ENCODE peak calls at places on chromosomes 2 and 18, in nine cellular contexts. One of them, this sample, is unnamed.
A peak's percentile ranks its signal among the peaks of the same experiment; 100 is the strongest.

GRCh38 chr2:71683070-71683469 is 229.7 kb downstream of the DYSF start:
- DNase-seq in RWPE1: no peak
- DNase-seq in stimulated activated CD8-positive, alpha-beta memory T cell treated with anti-CD3 and anti-CD28 coated beads, Interleukin-4, amount 100 ng/mL, for 1 hour: no peak
- DNase-seq in PC-9: no peak
- DNase-seq in foreskin fibroblast: no peak
- DNase-seq in ovary: no peak
- DNase-seq in left kidney: no peak
- DNase-seq in CD8-positive, alpha-beta memory T cell: no peak
- DNase-seq in Right ventricle myocardium inferior: no peak
- DNase-seq in this sample: no peak

GRCh38 chr2:49248506-49248905 is 94.2 kb upstream of the FSHR start:
- DNase-seq in RWPE1: peak; percentile 43
- DNase-seq in stimulated activated CD8-positive, alpha-beta memory T cell treated with anti-CD3 and anti-CD28 coated beads, Interleukin-4, amount 100 ng/mL, for 1 hour: no peak
- DNase-seq in PC-9: peak; percentile 68
- DNase-seq in foreskin fibroblast: peak; percentile 94
- DNase-seq in ovary: no peak
- DNase-seq in left kidney: no peak
- DNase-seq in CD8-positive, alpha-beta memory T cell: no peak
- DNase-seq in Right ventricle myocardium inferior: no peak
- DNase-seq in this sample: peak; percentile 59

GRCh38 chr2:26245810-26246209 is 1.1 kb downstream of the HADHB start:
- DNase-seq in RWPE1: no peak
- DNase-seq in stimulated activated CD8-positive, alpha-beta memory T cell treated with anti-CD3 and anti-CD28 coated beads, Interleukin-4, amount 100 ng/mL, for 1 hour: no peak
- DNase-seq in PC-9: no peak
- DNase-seq in foreskin fibroblast: no peak
- DNase-seq in ovary: no peak
- DNase-seq in left kidney: peak; percentile 5
- DNase-seq in CD8-positive, alpha-beta memory T cell: no peak
- DNase-seq in Right ventricle myocardium inferior: no peak
- DNase-seq in this sample: no peak

GRCh38 chr2:43818761-43819160 is 19.9 kb downstream of the ABCG5 start:
- DNase-seq in RWPE1: peak; percentile 20
- DNase-seq in stimulated activated CD8-positive, alpha-beta memory T cell treated with anti-CD3 and anti-CD28 coated beads, Interleukin-4, amount 100 ng/mL, for 1 hour: no peak
- DNase-seq in PC-9: peak; percentile 45
- DNase-seq in foreskin fibroblast: peak; percentile 10
- DNase-seq in ovary: no peak
- DNase-seq in left kidney: no peak
- DNase-seq in CD8-positive, alpha-beta memory T cell: no peak
- DNase-seq in Right ventricle myocardium inferior: no peak
- DNase-seq in this sample: no peak

GRCh38 chr2:105403785-105404698 is 5.2 kb upstream of the FHL2 start:
- DNase-seq in RWPE1: peak; percentile 98
- DNase-seq in stimulated activated CD8-positive, alpha-beta memory T cell treated with anti-CD3 and anti-CD28 coated beads, Interleukin-4, amount 100 ng/mL, for 1 hour: no peak
- DNase-seq in PC-9: peak; percentile 98
- DNase-seq in foreskin fibroblast: peak; percentile 94
- DNase-seq in ovary: peak; percentile 62
- DNase-seq in left kidney: peak; percentile 55
- DNase-seq in CD8-positive, alpha-beta memory T cell: no peak
- DNase-seq in Right ventricle myocardium inferior: no peak
- DNase-seq in this sample: peak; percentile 86

GRCh38 chr2:111116843-111117665 is 3.7 kb upstream of the BCL2L11 start:
- DNase-seq in RWPE1: peak; percentile 83
- DNase-seq in stimulated activated CD8-positive, alpha-beta memory T cell treated with anti-CD3 and anti-CD28 coated beads, Interleukin-4, amount 100 ng/mL, for 1 hour: peak; percentile 18
- DNase-seq in PC-9: no peak
- DNase-seq in foreskin fibroblast: peak; percentile 46
- DNase-seq in ovary: peak; percentile 72
- DNase-seq in left kidney: peak; percentile 95
- DNase-seq in CD8-positive, alpha-beta memory T cell: peak; percentile 52
- DNase-seq in Right ventricle myocardium inferior: peak; percentile 80
- DNase-seq in this sample: no peak

GRCh38 chr18:9417081-9417841 is 58.1 kb upstream of the RALBP1 start:
- DNase-seq in RWPE1: peak; percentile 26
- DNase-seq in stimulated activated CD8-positive, alpha-beta memory T cell treated with anti-CD3 and anti-CD28 coated beads, Interleukin-4, amount 100 ng/mL, for 1 hour: no peak
- DNase-seq in PC-9: no peak
- DNase-seq in foreskin fibroblast: peak; percentile 51
- DNase-seq in ovary: no peak
- DNase-seq in left kidney: peak; percentile 83
- DNase-seq in CD8-positive, alpha-beta memory T cell: no peak
- DNase-seq in Right ventricle myocardium inferior: peak; percentile 63
- DNase-seq in this sample: no peak

GRCh38 chr18:63146185-63146584 is 173.4 kb downstream of the BCL2 start:
- DNase-seq in RWPE1: no peak
- DNase-seq in stimulated activated CD8-positive, alpha-beta memory T cell treated with anti-CD3 and anti-CD28 coated beads, Interleukin-4, amount 100 ng/mL, for 1 hour: no peak
- DNase-seq in PC-9: no peak
- DNase-seq in foreskin fibroblast: no peak
- DNase-seq in ovary: no peak
- DNase-seq in left kidney: no peak
- DNase-seq in CD8-positive, alpha-beta memory T cell: no peak
- DNase-seq in Right ventricle myocardium inferior: no peak
- DNase-seq in this sample: no peak

GRCh38 chr2:120625865-120626560 is 109.7 kb upstream of the GLI2 start:
- DNase-seq in RWPE1: no peak
- DNase-seq in stimulated activated CD8-positive, alpha-beta memory T cell treated with anti-CD3 and anti-CD28 coated beads, Interleukin-4, amount 100 ng/mL, for 1 hour: no peak
- DNase-seq in PC-9: peak; percentile 87
- DNase-seq in foreskin fibroblast: no peak
- DNase-seq in ovary: no peak
- DNase-seq in left kidney: peak; percentile 11
- DNase-seq in CD8-positive, alpha-beta memory T cell: no peak
- DNase-seq in Right ventricle myocardium inferior: no peak
- DNase-seq in this sample: no peak

GRCh38 chr2:11357428-11357972 is 13.1 kb upstream of the ROCK2 start:
- DNase-seq in RWPE1: no peak
- DNase-seq in stimulated activated CD8-positive, alpha-beta memory T cell treated with anti-CD3 and anti-CD28 coated beads, Interleukin-4, amount 100 ng/mL, for 1 hour: no peak
- DNase-seq in PC-9: no peak
- DNase-seq in foreskin fibroblast: peak; percentile 22
- DNase-seq in ovary: no peak
- DNase-seq in left kidney: peak; percentile 48
- DNase-seq in CD8-positive, alpha-beta memory T cell: no peak
- DNase-seq in Right ventricle myocardium inferior: no peak
- DNase-seq in this sample: no peak

GRCh38 chr2:128780434-128781080 is 461.9 kb upstream of the HS6ST1 start:
- DNase-seq in RWPE1: no peak
- DNase-seq in stimulated activated CD8-positive, alpha-beta memory T cell treated with anti-CD3 and anti-CD28 coated beads, Interleukin-4, amount 100 ng/mL, for 1 hour: no peak
- DNase-seq in PC-9: no peak
- DNase-seq in foreskin fibroblast: no peak
- DNase-seq in ovary: no peak
- DNase-seq in left kidney: no peak
- DNase-seq in CD8-positive, alpha-beta memory T cell: no peak
- DNase-seq in Right ventricle myocardium inferior: no peak
- DNase-seq in this sample: no peak

GRCh38 chr18:53305471-53305870 is 919.0 kb downstream of the MBD2 start:
- DNase-seq in RWPE1: no peak
- DNase-seq in stimulated activated CD8-positive, alpha-beta memory T cell treated with anti-CD3 and anti-CD28 coated beads, Interleukin-4, amount 100 ng/mL, for 1 hour: no peak
- DNase-seq in PC-9: no peak
- DNase-seq in foreskin fibroblast: no peak
- DNase-seq in ovary: no peak
- DNase-seq in left kidney: peak; percentile 93
- DNase-seq in CD8-positive, alpha-beta memory T cell: no peak
- DNase-seq in Right ventricle myocardium inferior: no peak
- DNase-seq in this sample: no peak

GRCh38 chr18:63158676-63159291 is 160.8 kb downstream of the BCL2 start:
- DNase-seq in RWPE1: no peak
- DNase-seq in stimulated activated CD8-positive, alpha-beta memory T cell treated with anti-CD3 and anti-CD28 coated beads, Interleukin-4, amount 100 ng/mL, for 1 hour: no peak
- DNase-seq in PC-9: no peak
- DNase-seq in foreskin fibroblast: no peak
- DNase-seq in ovary: no peak
- DNase-seq in left kidney: no peak
- DNase-seq in CD8-positive, alpha-beta memory T cell: no peak
- DNase-seq in Right ventricle myocardium inferior: no peak
- DNase-seq in this sample: no peak

GRCh38 chr2:45739796-45740485 is 88.5 kb downstream of the PRKCE start:
- DNase-seq in RWPE1: no peak
- DNase-seq in stimulated activated CD8-positive, alpha-beta memory T cell treated with anti-CD3 and anti-CD28 coated beads, Interleukin-4, amount 100 ng/mL, for 1 hour: no peak
- DNase-seq in PC-9: no peak
- DNase-seq in foreskin fibroblast: no peak
- DNase-seq in ovary: no peak
- DNase-seq in left kidney: no peak
- DNase-seq in CD8-positive, alpha-beta memory T cell: no peak
- DNase-seq in Right ventricle myocardium inferior: no peak
- DNase-seq in this sample: no peak

GRCh38 chr18:22778996-22779395 is 154.1 kb upstream of the RBBP8 start:
- DNase-seq in RWPE1: no peak
- DNase-seq in stimulated activated CD8-positive, alpha-beta memory T cell treated with anti-CD3 and anti-CD28 coated beads, Interleukin-4, amount 100 ng/mL, for 1 hour: no peak
- DNase-seq in PC-9: no peak
- DNase-seq in foreskin fibroblast: no peak
- DNase-seq in ovary: no peak
- DNase-seq in left kidney: no peak
- DNase-seq in CD8-positive, alpha-beta memory T cell: no peak
- DNase-seq in Right ventricle myocardium inferior: no peak
- DNase-seq in this sample: no peak

GRCh38 chr2:23427350-23427749 is 42.4 kb downstream of the KLHL29 start:
- DNase-seq in RWPE1: no peak
- DNase-seq in stimulated activated CD8-positive, alpha-beta memory T cell treated with anti-CD3 and anti-CD28 coated beads, Interleukin-4, amount 100 ng/mL, for 1 hour: no peak
- DNase-seq in PC-9: peak; percentile 21
- DNase-seq in foreskin fibroblast: no peak
- DNase-seq in ovary: no peak
- DNase-seq in left kidney: no peak
- DNase-seq in CD8-positive, alpha-beta memory T cell: no peak
- DNase-seq in Right ventricle myocardium inferior: no peak
- DNase-seq in this sample: no peak

GRCh38 chr2:120936476-120937334 is 201.0 kb downstream of the GLI2 start:
- DNase-seq in RWPE1: no peak
- DNase-seq in stimulated activated CD8-positive, alpha-beta memory T cell treated with anti-CD3 and anti-CD28 coated beads, Interleukin-4, amount 100 ng/mL, for 1 hour: no peak
- DNase-seq in PC-9: no peak
- DNase-seq in foreskin fibroblast: no peak
- DNase-seq in ovary: no peak
- DNase-seq in left kidney: no peak
- DNase-seq in CD8-positive, alpha-beta memory T cell: no peak
- DNase-seq in Right ventricle myocardium inferior: no peak
- DNase-seq in this sample: no peak

GRCh38 chr2:212528106-212528856 is 10.3 kb downstream of the ERBB4 start:
- DNase-seq in RWPE1: no peak
- DNase-seq in stimulated activated CD8-positive, alpha-beta memory T cell treated with anti-CD3 and anti-CD28 coated beads, Interleukin-4, amount 100 ng/mL, for 1 hour: no peak
- DNase-seq in PC-9: no peak
- DNase-seq in foreskin fibroblast: no peak
- DNase-seq in ovary: no peak
- DNase-seq in left kidney: no peak
- DNase-seq in CD8-positive, alpha-beta memory T cell: no peak
- DNase-seq in Right ventricle myocardium inferior: no peak
- DNase-seq in this sample: no peak

GRCh38 chr2:47119001-47119400 is 36.1 kb downstream of the STPG4 start:
- DNase-seq in RWPE1: peak; percentile 56
- DNase-seq in stimulated activated CD8-positive, alpha-beta memory T cell treated with anti-CD3 and anti-CD28 coated beads, Interleukin-4, amount 100 ng/mL, for 1 hour: no peak
- DNase-seq in PC-9: no peak
- DNase-seq in foreskin fibroblast: peak; percentile 85
- DNase-seq in ovary: no peak
- DNase-seq in left kidney: no peak
- DNase-seq in CD8-positive, alpha-beta memory T cell: no peak
- DNase-seq in Right ventricle myocardium inferior: no peak
- DNase-seq in this sample: no peak

GRCh38 chr18:49619792-49620191 is 57.9 kb downstream of the LIPG start:
- DNase-seq in RWPE1: no peak
- DNase-seq in stimulated activated CD8-positive, alpha-beta memory T cell treated with anti-CD3 and anti-CD28 coated beads, Interleukin-4, amount 100 ng/mL, for 1 hour: no peak
- DNase-seq in PC-9: no peak
- DNase-seq in foreskin fibroblast: no peak
- DNase-seq in ovary: no peak
- DNase-seq in left kidney: no peak
- DNase-seq in CD8-positive, alpha-beta memory T cell: no peak
- DNase-seq in Right ventricle myocardium inferior: no peak
- DNase-seq in this sample: peak; percentile 16

GRCh38 chr2:20676353-20677215 is 9.6 kb downstream of the GDF7 start:
- DNase-seq in RWPE1: no peak
- DNase-seq in stimulated activated CD8-positive, alpha-beta memory T cell treated with anti-CD3 and anti-CD28 coated beads, Interleukin-4, amount 100 ng/mL, for 1 hour: no peak
- DNase-seq in PC-9: no peak
- DNase-seq in foreskin fibroblast: no peak
- DNase-seq in ovary: no peak
- DNase-seq in left kidney: no peak
- DNase-seq in CD8-positive, alpha-beta memory T cell: no peak
- DNase-seq in Right ventricle myocardium inferior: no peak
- DNase-seq in this sample: no peak

GRCh38 chr2:51103205-51103604 is 71.3 kb upstream of the NRXN1 start:
- DNase-seq in RWPE1: no peak
- DNase-seq in stimulated activated CD8-positive, alpha-beta memory T cell treated with anti-CD3 and anti-CD28 coated beads, Interleukin-4, amount 100 ng/mL, for 1 hour: no peak
- DNase-seq in PC-9: peak; percentile 70
- DNase-seq in foreskin fibroblast: peak; percentile 14
- DNase-seq in ovary: no peak
- DNase-seq in left kidney: peak; percentile 82
- DNase-seq in CD8-positive, alpha-beta memory T cell: no peak
- DNase-seq in Right ventricle myocardium inferior: peak; percentile 51
- DNase-seq in this sample: peak; percentile 61

GRCh38 chr2:85744055-85744454 is 9.7 kb upstream of the ATOH8 start:
- DNase-seq in RWPE1: no peak
- DNase-seq in stimulated activated CD8-positive, alpha-beta memory T cell treated with anti-CD3 and anti-CD28 coated beads, Interleukin-4, amount 100 ng/mL, for 1 hour: no peak
- DNase-seq in PC-9: no peak
- DNase-seq in foreskin fibroblast: no peak
- DNase-seq in ovary: no peak
- DNase-seq in left kidney: no peak
- DNase-seq in CD8-positive, alpha-beta memory T cell: no peak
- DNase-seq in Right ventricle myocardium inferior: no peak
- DNase-seq in this sample: no peak

GRCh38 chr2:28810384-28811285 is at the start of gene SPDYA:
- DNase-seq in RWPE1: peak; percentile 85
- DNase-seq in stimulated activated CD8-positive, alpha-beta memory T cell treated with anti-CD3 and anti-CD28 coated beads, Interleukin-4, amount 100 ng/mL, for 1 hour: peak; percentile 51
- DNase-seq in PC-9: no peak
- DNase-seq in foreskin fibroblast: peak; percentile 55
- DNase-seq in ovary: peak; percentile 77
- DNase-seq in left kidney: peak; percentile 92
- DNase-seq in CD8-positive, alpha-beta memory T cell: peak; percentile 81
- DNase-seq in Right ventricle myocardium inferior: peak; percentile 90
- DNase-seq in this sample: peak; percentile 58

GRCh38 chr2:11495844-11496271 is 29.9 kb upstream of the E2F6 start:
- DNase-seq in RWPE1: no peak
- DNase-seq in stimulated activated CD8-positive, alpha-beta memory T cell treated with anti-CD3 and anti-CD28 coated beads, Interleukin-4, amount 100 ng/mL, for 1 hour: no peak
- DNase-seq in PC-9: no peak
- DNase-seq in foreskin fibroblast: no peak
- DNase-seq in ovary: peak; percentile 81
- DNase-seq in left kidney: peak; percentile 47
- DNase-seq in CD8-positive, alpha-beta memory T cell: no peak
- DNase-seq in Right ventricle myocardium inferior: no peak
- DNase-seq in this sample: no peak

GRCh38 chr2:240319855-240320560 is 115.5 kb upstream of the GPC1 start:
- DNase-seq in RWPE1: peak; percentile 64
- DNase-seq in stimulated activated CD8-positive, alpha-beta memory T cell treated with anti-CD3 and anti-CD28 coated beads, Interleukin-4, amount 100 ng/mL, for 1 hour: no peak
- DNase-seq in PC-9: no peak
- DNase-seq in foreskin fibroblast: peak; percentile 79
- DNase-seq in ovary: no peak
- DNase-seq in left kidney: peak; percentile 30
- DNase-seq in CD8-positive, alpha-beta memory T cell: no peak
- DNase-seq in Right ventricle myocardium inferior: no peak
- DNase-seq in this sample: no peak

GRCh38 chr2:62340981-62341624 is 145.2 kb downstream of the B3GNT2 start:
- DNase-seq in RWPE1: no peak
- DNase-seq in stimulated activated CD8-positive, alpha-beta memory T cell treated with anti-CD3 and anti-CD28 coated beads, Interleukin-4, amount 100 ng/mL, for 1 hour: no peak
- DNase-seq in PC-9: peak; percentile 42
- DNase-seq in foreskin fibroblast: peak; percentile 7
- DNase-seq in ovary: peak; percentile 29
- DNase-seq in left kidney: peak; percentile 77
- DNase-seq in CD8-positive, alpha-beta memory T cell: no peak
- DNase-seq in Right ventricle myocardium inferior: no peak
- DNase-seq in this sample: peak; percentile 4

GRCh38 chr2:218006741-218007140 is 3.9 kb upstream of the TNS1 start:
- DNase-seq in RWPE1: no peak
- DNase-seq in stimulated activated CD8-positive, alpha-beta memory T cell treated with anti-CD3 and anti-CD28 coated beads, Interleukin-4, amount 100 ng/mL, for 1 hour: no peak
- DNase-seq in PC-9: no peak
- DNase-seq in foreskin fibroblast: no peak
- DNase-seq in ovary: no peak
- DNase-seq in left kidney: no peak
- DNase-seq in CD8-positive, alpha-beta memory T cell: no peak
- DNase-seq in Right ventricle myocardium inferior: peak; percentile 9
- DNase-seq in this sample: no peak